ENCODE peak calls at places on chromosomes 1 and 21, in four cellular contexts. D, A, U and G are unnamed samples.

GRCh38 chr1:167837334-167837733 is 76.6 kb downstream of the ADCY10 start:
- DNase-seq in U (no peak), A (no peak), D (no peak), G (no peak)

GRCh38 chr1:234532511-234532922 is 53.5 kb upstream of the TARBP1 start:
- DNase-seq in U (no peak), D (no peak), A (no peak), G (peak)

GRCh38 chr1:182062223-182062622 is 711 bp upstream of the ZNF648 start:
- DNase-seq in U (no peak), A (no peak), D (no peak), G (no peak)

GRCh38 chr1:7539772-7540175 is 231.3 kb upstream of the VAMP3 start:
- DNase-seq in D (peak), U (no peak), A (peak), G (no peak)

GRCh38 chr1:2629627-2630497 is 3.0 kb downstream of the MMEL1 start:
- DNase-seq in U (no peak), A (no peak), D (no peak), G (no peak)

GRCh38 chr1:44339731-44340130 is 15.3 kb downstream of the ERI3 start:
- DNase-seq in A (no peak), D (no peak), U (no peak), G (no peak)

GRCh38 chr1:160436975-160437374 is 36.6 kb downstream of the VANGL2 start:
- DNase-seq in U (no peak), D (peak), A (no peak), G (no peak)

GRCh38 chr1:157249326-157249725 is 111.1 kb upstream of the ETV3 start:
- DNase-seq in A (no peak), D (no peak), U (no peak), G (no peak)

GRCh38 chr1:17729248-17729647 is 25.9 kb upstream of the ACTL8 start:
- DNase-seq in A (no peak), D (no peak), U (no peak), G (no peak)

GRCh38 chr1:200362421-200362820 is 47.4 kb downstream of the ZNF281 start:
- DNase-seq in D (no peak), A (no peak), U (no peak), G (no peak)

GRCh38 chr1:200363200-200363933 is 46.5 kb downstream of the ZNF281 start:
- DNase-seq in U (no peak), D (no peak), A (no peak), G (no peak)

GRCh38 chr1:200355815-200356214 is 54.0 kb downstream of the ZNF281 start:
- DNase-seq in A (no peak), D (no peak), U (no peak), G (no peak)

GRCh38 chr1:200364121-200364759 is 45.6 kb downstream of the ZNF281 start:
- DNase-seq in A (no peak), U (no peak), D (peak), G (no peak)

DNA sequence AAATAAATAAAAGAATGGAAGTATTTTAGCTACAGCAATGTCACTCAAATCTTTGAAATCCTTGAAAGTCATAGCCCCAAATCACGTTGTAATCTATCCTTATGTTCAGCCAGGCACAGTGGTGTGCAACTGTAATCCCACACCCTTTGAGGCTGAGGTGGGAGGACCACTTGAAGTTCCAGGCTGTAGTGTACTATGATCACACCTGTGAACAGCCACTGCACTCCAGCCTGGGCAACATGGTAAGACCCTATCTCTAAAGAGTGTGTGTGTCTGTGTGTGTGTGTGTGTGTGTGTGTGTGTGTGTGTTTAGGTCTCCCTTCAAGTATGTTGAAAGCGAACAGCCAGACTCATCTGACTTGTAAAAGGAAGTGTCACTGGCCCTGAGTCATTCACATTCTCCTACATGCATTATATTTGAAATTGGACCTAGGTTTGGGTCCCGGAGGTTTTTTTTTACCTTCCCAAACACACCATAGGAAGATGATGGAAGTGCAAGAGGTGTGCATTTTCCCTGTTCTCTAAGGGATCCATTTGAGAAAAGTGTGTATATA is 50.1 kb downstream of the ZNF281 start:
- DNase-seq in D (no peak), U (no peak), A (no peak), G (no peak)
- H3K4me3 ChIP-seq in D (no peak), U (no peak), A (no peak), G (no peak)

GRCh38 chr21:42107881-42108553 is 36.9 kb downstream of the UMODL1 start:
- DNase-seq in D (peak), A (peak), U (peak), G (no peak)

GRCh38 chr21:42109473-42109872 is 38.4 kb downstream of the UMODL1 start:
- DNase-seq in U (no peak), D (no peak), A (peak), G (no peak)

GRCh38 chr21:42108941-42109340 is 37.8 kb downstream of the UMODL1 start:
- DNase-seq in D (no peak), U (no peak), A (no peak), G (no peak)

GRCh38 chr21:42107177-42107880 is 36.2 kb downstream of the UMODL1 start:
- DNase-seq in U (no peak), A (peak), D (no peak), G (no peak)

GRCh38 chr21:42108554-42108885 is 37.4 kb downstream of the UMODL1 start:
- DNase-seq in A (peak), D (no peak), U (no peak), G (no peak)
- H3K4me3 ChIP-seq in A (no peak), D (no peak), U (no peak), G (no peak)

DNA sequence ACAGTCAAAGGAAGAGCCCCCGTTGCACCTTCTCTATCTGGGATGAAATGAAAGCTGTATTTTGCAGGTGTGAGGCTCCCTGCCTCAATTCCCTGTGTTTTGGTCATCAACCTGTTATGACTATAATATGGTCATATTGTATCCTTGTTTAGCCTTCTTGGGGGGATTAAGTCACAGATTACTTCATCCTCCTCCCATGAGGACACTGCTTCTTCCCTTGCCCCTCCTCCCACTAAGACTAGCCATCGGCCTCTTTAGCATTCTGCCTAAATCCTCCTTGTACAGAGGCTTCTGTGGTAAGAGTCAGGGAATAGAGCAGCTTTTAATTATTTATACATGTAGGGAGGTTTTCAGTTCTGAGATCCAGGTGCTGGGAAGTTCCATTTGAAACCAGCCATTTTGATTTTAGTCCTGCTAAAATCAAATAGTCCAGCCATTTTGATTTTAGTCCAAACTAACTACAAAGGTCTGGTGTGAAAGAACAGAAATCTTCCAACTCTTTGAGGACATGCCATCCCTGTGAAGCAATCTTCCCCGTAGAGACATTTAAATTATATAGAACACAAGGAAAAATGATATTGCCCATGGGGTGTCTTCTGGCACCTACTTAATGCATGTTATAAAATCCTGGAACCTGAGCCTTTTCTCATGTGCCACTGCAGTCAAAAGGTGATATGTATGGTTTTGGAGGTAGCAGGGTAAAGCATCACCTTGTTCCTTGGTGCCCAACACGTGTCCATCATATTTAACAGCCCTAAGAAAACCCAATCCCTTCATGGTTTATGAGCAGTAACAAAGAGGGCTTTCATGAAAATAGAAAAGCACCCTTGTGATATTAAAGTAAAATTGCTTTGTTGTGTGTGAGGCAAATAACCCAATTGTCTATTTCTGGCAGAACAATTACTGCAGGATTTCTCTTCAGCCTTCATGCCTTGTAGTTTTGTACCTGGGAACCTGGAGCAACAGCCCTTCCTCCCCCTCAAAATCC is 26.2 kb downstream of the ANGPTL7 start:
- DNase-seq in U (no peak), D (no peak), A (no peak), G (no peak)
- H3K4me3 ChIP-seq in U (no peak), D (no peak), A (no peak), G (no peak)

GRCh38 chr1:165863346-165863745 is 35.9 kb downstream of the UCK2 start:
- DNase-seq in U (no peak), A (no peak), D (no peak), G (no peak)
- H3K4me3 ChIP-seq in U (no peak), A (no peak), D (no peak), G (no peak)